ENCODE peak calls at places on chromosomes 12 and 14, in ten cellular contexts. G is stimulated activated CD8-positive, alpha-beta memory T cell treated with anti-CD3 and anti-CD28 coated beads, Interleukin-2, amount 100 ng/mL, for 1 hour; L is H7; I is left kidney; W is NK-92 treated with Interleukin-12 subunit alpha and Interleukin-12 subunit beta, amount 100 ng/mL, for 24 hours; B is activated T-cell treated with anti-CD3 and anti-CD28 coated beads, Interleukin-2, amount 50 U/mL, for 1 hour; D is amniotic stem cell; H is Peyer's patch; N is AG04449; C is kidney tubule cell. O is an unnamed sample.

GRCh38 chr12:67690656-67691055 is 42.1 kb downstream of the DYRK2 start:
- DNase-seq in G (no peak), L (no peak), I (no peak), W (no peak), B (no peak), D (no peak), H (no peak), N (no peak), C (no peak), O (no peak)

GRCh38 chr12:12501121-12501520 is 61.5 kb downstream of the DUSP16 start:
- DNase-seq in G (no peak), L (no peak), I (no peak), W (no peak), B (no peak), D (no peak), H (no peak), N (no peak), C (no peak), O (no peak)

GRCh38 chr12:105539735-105540134 is 209.2 kb downstream of the C12orf75 start:
- DNase-seq in G (no peak), L (no peak), I (no peak), W (no peak), B (no peak), D (no peak), H (no peak), N (no peak), C (no peak), O (no peak)

GRCh38 chr12:127284870-127285431 is 982.0 kb upstream of the TMEM132C start:
- DNase-seq in G (no peak), L (no peak), I (no peak), W (no peak), B (no peak), D (peak), H (no peak), N (peak), C (peak), O (no peak)

GRCh38 chr12:12278899-12279298 is 12.1 kb upstream of the LRP6 start:
- DNase-seq in G (no peak), L (no peak), I (no peak), W (no peak), B (no peak), D (no peak), H (no peak), N (no peak), C (no peak), O (no peak)

GRCh38 chr14:55807059-55807499 is 227.1 kb downstream of the KTN1 start:
- DNase-seq in G (peak), L (no peak), I (peak), W (no peak), B (peak), D (no peak), H (peak), N (no peak), C (peak), O (peak)

GRCh38 chr14:99729991-99730875 is 46.1 kb downstream of the CYP46A1 start:
- DNase-seq in G (peak), L (peak), I (peak), W (no peak), B (peak), D (no peak), H (peak), N (no peak), C (peak), O (peak)

GRCh38 chr12:54830199-54830598 is 24.1 kb upstream of the MUCL1 start:
- DNase-seq in G (no peak), L (no peak), I (no peak), W (no peak), B (no peak), D (no peak), H (no peak), N (no peak), C (no peak), O (no peak)

GRCh38 chr14:103880334-103880985 is 33.1 kb upstream of the PPP1R13B start:
- DNase-seq in G (no peak), L (no peak), I (peak), W (no peak), B (peak), D (no peak), H (peak), N (no peak), C (no peak), O (no peak)

GRCh38 chr14:96584907-96585671 is 82.9 kb downstream of the PAPOLA start:
- DNase-seq in G (no peak), L (peak), I (no peak), W (no peak), B (no peak), D (no peak), H (no peak), N (no peak), C (no peak), O (no peak)